ENCODE peak calls at places on chromosomes 7 and 10, in five cellular contexts. I, F, X, G and O are unnamed samples.

GRCh38 chr10:78907458-78908211 is 161.1 kb upstream of the ZMIZ1 start:
- DNase-seq in F (no peak), G (no peak), I (no peak), X (no peak), O (no peak)

GRCh38 chr10:47277352-47278151 is 22.4 kb upstream of the GDF10 start:
- DNase-seq in G (no peak), X (no peak), F (no peak), I (no peak), O (no peak)

GRCh38 chr7:45088821-45089313 is at the start of gene NACAD:
- DNase-seq in G (peak), X (peak), F (no peak), I (peak), O (no peak)

GRCh38 chr10:95518455-95519131 is 42.6 kb downstream of the SORBS1 start:
- DNase-seq in F (no peak), G (no peak), I (peak), X (no peak), O (no peak)

GRCh38 chr7:92330835-92331438 is 85.2 kb downstream of the ANKIB1 start:
- DNase-seq in I (no peak), F (peak), X (no peak), G (no peak), O (no peak)

GRCh38 chr10:93652857-93653256 is 40.5 kb downstream of the PDE6C start:
- DNase-seq in X (no peak), F (no peak), G (no peak), I (no peak), O (no peak)

GRCh38 chr7:156999611-157000046 is 10.8 kb downstream of the MNX1 start:
- DNase-seq in I (no peak), X (no peak), G (peak), F (no peak), O (no peak)

GRCh38 chr10:61342817-61343572 is 110.2 kb downstream of the TMEM26 start:
- DNase-seq in X (no peak), G (no peak), I (no peak), F (no peak), O (no peak)

GRCh38 chr10:58740620-58741369 is 228.1 kb downstream of the BICC1 start:
- DNase-seq in I (no peak), X (no peak), G (no peak), F (no peak), O (no peak)

GRCh38 chr10:49106451-49106850 is 8.9 kb downstream of the VSTM4 start:
- DNase-seq in X (no peak), I (no peak), G (peak), F (no peak), O (peak)

GRCh38 chr10:104297697-104298660 is 29.0 kb downstream of the GSTO2 start:
- DNase-seq in X (peak), F (no peak), I (no peak), G (peak), O (no peak)

GRCh38 chr7:8284606-8285005 is 22.6 kb upstream of the ICA1 start:
- DNase-seq in G (no peak), F (no peak), I (no peak), X (no peak), O (no peak)

GRCh38 chr10:120999868-121000267 is 148.7 kb downstream of the WDR11 start:
- DNase-seq in F (peak), X (no peak), I (no peak), G (no peak), O (no peak)

GRCh38 chr10:63563623-63564022 is 42.4 kb downstream of the REEP3 start:
- DNase-seq in F (no peak), X (no peak), G (no peak), I (no peak), O (no peak)

GRCh38 chr7:15041226-15041625 is 138.7 kb upstream of the DGKB start:
- DNase-seq in I (no peak), X (no peak), G (no peak), F (no peak), O (no peak)

GRCh38 chr7:138363721-138364120 is 96.3 kb upstream of the TRIM24 start:
- DNase-seq in I (no peak), G (no peak), X (no peak), F (no peak), O (no peak)

GRCh38 chr10:10515479-10516204 is 502.0 kb upstream of the CELF2 start:
- DNase-seq in X (no peak), F (no peak), G (no peak), I (no peak), O (no peak)

GRCh38 chr10:86043236-86043635 is 323.4 kb downstream of the GRID1 start:
- DNase-seq in F (no peak), G (no peak), I (no peak), X (no peak), O (no peak)

GRCh38 chr10:69558559-69558958 is 14.7 kb downstream of the NEUROG3 start:
- DNase-seq in G (no peak), F (no peak), X (no peak), I (no peak), O (no peak)

GRCh38 chr10:92486637-92487036 is 87.3 kb downstream of the IDE start:
- DNase-seq in X (no peak), G (no peak), F (no peak), I (no peak), O (no peak)

GRCh38 chr7:79407351-79407750 is 46.1 kb downstream of the MAGI2 start:
- DNase-seq in X (no peak), F (no peak), I (no peak), G (no peak), O (no peak)

GRCh38 chr7:45922810-45923209 is 1.7 kb upstream of the IGFBP3 start:
- DNase-seq in I (no peak), X (no peak), G (no peak), F (no peak), O (no peak)

GRCh38 chr7:26198133-26198780 is 2.3 kb downstream of the HNRNPA2B1 start:
- DNase-seq in X (no peak), I (no peak), F (no peak), G (no peak), O (no peak)

GRCh38 chr10:15603446-15604011 is 116.2 kb downstream of the ITGA8 start:
- DNase-seq in I (no peak), G (no peak), X (no peak), F (no peak), O (no peak)

GRCh38 chr7:27745064-27745583 is 5.2 kb downstream of the TAX1BP1 start:
- DNase-seq in X (peak), I (peak), F (peak), G (no peak), O (no peak)

GRCh38 chr7:47415289-47416212 is 166.4 kb downstream of the TNS3 start:
- DNase-seq in I (no peak), X (no peak), F (no peak), G (peak), O (no peak)

GRCh38 chr7:98368721-98369120 is 32.2 kb downstream of the BAIAP2L1 start:
- DNase-seq in F (no peak), G (no peak), X (no peak), I (no peak), O (no peak)

GRCh38 chr10:63456437-63457210 is 9.2 kb downstream of the JMJD1C start:
- DNase-seq in F (no peak), X (no peak), I (no peak), G (no peak), O (no peak)

GRCh38 chr10:93357680-93358079 is 124.5 kb downstream of the MYOF start:
- DNase-seq in F (peak), X (peak), I (no peak), G (no peak), O (no peak)

GRCh38 chr7:41648506-41648905 is 54.4 kb downstream of the INHBA start:
- DNase-seq in G (no peak), X (no peak), F (no peak), I (no peak), O (no peak)

GRCh38 chr10:112562122-112562521 is 115.1 kb downstream of the VTI1A start:
- DNase-seq in F (peak), X (no peak), I (no peak), G (no peak), O (no peak)

GRCh38 chr7:43076606-43077005 is 35.8 kb upstream of the HECW1 start:
- DNase-seq in X (no peak), G (no peak), I (no peak), F (no peak), O (no peak)

GRCh38 chr7:129501760-129502707 is at the start of gene SMKR1:
- DNase-seq in F (no peak), I (peak), G (peak), X (peak), O (peak)

GRCh38 chr7:86643478-86644281 is at the start of gene GRM3:
- DNase-seq in G (peak), F (no peak), I (no peak), X (peak), O (no peak)

GRCh38 chr7:80858141-80858903 is 60.5 kb downstream of the SEMA3C start:
- DNase-seq in G (no peak), X (no peak), F (peak), I (no peak), O (no peak)

GRCh38 chr10:91634246-91634645 is 1.4 kb upstream of the PPP1R3C start:
- DNase-seq in I (no peak), X (no peak), F (no peak), G (no peak), O (no peak)

GRCh38 chr7:67251986-67252558 is 255.4 kb downstream of the TYW1 start:
- DNase-seq in I (no peak), X (no peak), F (no peak), G (no peak), O (no peak)

DNA sequence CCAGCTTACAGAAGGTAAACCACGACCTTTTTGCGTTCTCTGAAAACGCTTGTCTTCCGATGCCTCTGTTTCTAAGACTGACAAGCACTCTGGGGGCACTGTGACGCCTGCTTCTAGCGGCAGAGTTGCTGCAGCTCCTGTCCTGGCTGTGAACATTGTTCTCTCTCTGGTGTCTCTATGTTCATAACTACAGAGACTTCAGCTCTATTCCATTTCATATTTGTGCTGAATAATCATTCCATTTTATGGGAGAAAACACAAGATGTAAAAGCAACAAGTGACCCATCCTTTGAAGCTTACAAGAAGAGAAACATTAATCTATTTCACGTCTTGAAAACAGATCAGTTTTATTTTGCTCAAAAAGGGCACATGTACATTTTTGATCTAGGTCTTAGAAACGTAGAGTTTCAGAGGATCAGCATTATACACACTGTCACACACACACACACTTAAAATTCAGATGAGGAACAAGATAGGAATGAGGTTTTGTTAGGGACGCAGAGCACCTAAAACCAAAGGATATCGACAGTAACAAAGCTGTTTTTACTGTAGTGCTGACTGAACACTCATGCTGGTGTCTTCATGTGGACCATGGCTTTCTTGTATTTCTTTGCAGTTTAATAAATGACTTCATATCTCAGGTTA is 3.0 kb downstream of the IKZF1 start:
- DNase-seq in G (no peak), F (no peak), I (no peak), X (no peak), O (no peak)
- TF ChIP-seq CTCF in G (no peak), F (no peak), I (no peak), X (no peak), O (no peak)

GRCh38 chr7:32680259-32681173 is 185.2 kb downstream of the AVL9 start:
- DNase-seq in G (no peak), I (no peak), X (no peak), F (no peak), O (no peak)
- TF ChIP-seq EP300 in G (no peak), I (no peak), X (no peak), F (no peak), O (no peak)

GRCh38 chr7:144026203-144026883 is 22.4 kb upstream of the OR2A5 start:
- DNase-seq in G (no peak), F (no peak), I (no peak), X (no peak), O (no peak)

GRCh38 chr7:144020340-144020739 is 20.2 kb downstream of the OR6B1 start:
- DNase-seq in F (no peak), X (no peak), G (no peak), I (no peak), O (no peak)

GRCh38 chr7:144022169-144022568 is 22.0 kb downstream of the OR6B1 start:
- DNase-seq in F (no peak), I (no peak), X (no peak), G (no peak), O (no peak)

GRCh38 chr7:144024213-144024612 is 24.1 kb downstream of the OR6B1 start:
- DNase-seq in I (no peak), X (no peak), F (no peak), G (no peak), O (no peak)

GRCh38 chr7:144023171-144023827 is 23.2 kb downstream of the OR6B1 start:
- DNase-seq in X (no peak), F (no peak), I (no peak), G (no peak), O (no peak)
- TF ChIP-seq CTCF in X (no peak), F (no peak), I (no peak), G (no peak), O (no peak)

GRCh38 chr7:97298561-97298960 is 181.1 kb downstream of the SDHAF3 start:
- DNase-seq in I (no peak), X (no peak), F (no peak), G (no peak), O (no peak)

GRCh38 chr7:97293031-97293430 is 175.5 kb downstream of the SDHAF3 start:
- DNase-seq in G (no peak), F (no peak), I (no peak), X (no peak), O (no peak)
- TF ChIP-seq EP300 in G (no peak), F (no peak), I (no peak), X (no peak), O (no peak)

GRCh38 chr7:151459726-151460473 is 20.0 kb upstream of the CRYGN start:
- DNase-seq in G (peak), X (peak), F (peak), I (peak), O (peak)
- TF ChIP-seq CTCF in G (peak), X (peak), F (peak), I (peak), O (peak)

DNA sequence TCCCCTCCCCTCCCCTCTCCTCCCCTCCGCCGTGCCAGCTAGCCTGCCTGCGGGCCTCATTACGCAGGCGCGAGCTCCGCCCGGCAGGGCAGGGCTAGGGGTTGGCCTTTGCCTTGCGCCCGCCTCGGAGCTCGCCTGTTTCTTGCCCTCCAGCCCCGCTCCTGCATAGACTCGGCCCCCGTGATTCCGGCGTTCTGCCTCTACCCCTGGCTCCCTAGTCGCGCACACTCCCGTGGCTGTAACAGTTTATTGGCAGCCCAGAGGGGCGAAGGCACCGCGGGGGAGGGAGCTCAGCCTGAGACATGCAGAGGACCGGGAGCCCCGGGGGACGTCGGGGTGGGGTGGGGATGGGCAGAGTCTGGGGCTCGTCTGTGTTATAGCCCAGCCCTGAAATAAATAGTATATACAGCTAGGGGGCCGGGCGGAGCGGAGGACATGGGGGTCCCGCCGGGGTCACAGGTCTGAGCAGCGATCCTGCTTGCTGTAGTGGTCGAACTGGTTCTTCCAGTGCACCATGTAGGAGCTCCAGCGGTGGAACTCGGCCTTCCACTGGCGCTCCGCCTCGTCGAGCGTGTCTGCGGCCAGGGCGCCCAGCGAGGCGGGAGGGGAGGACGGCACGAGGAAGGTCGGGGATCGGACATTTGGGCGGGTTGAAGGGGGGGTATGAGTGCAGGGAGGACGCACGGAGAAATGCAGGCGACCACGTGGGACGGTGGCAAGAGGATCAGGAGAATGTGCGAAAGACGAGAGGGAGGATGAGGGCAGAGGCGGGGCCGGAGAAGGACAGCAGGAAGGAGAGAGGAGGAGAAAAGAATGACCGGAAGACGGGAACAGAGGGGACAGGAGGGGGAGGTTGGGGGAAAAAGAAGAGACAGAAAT is 485 bp upstream of the UFSP1 start:
- DNase-seq in G (peak), I (peak), X (peak), F (peak), O (peak)
- TF ChIP-seq EP300 in G (no peak), I (no peak), X (no peak), F (no peak), O (peak)

DNA sequence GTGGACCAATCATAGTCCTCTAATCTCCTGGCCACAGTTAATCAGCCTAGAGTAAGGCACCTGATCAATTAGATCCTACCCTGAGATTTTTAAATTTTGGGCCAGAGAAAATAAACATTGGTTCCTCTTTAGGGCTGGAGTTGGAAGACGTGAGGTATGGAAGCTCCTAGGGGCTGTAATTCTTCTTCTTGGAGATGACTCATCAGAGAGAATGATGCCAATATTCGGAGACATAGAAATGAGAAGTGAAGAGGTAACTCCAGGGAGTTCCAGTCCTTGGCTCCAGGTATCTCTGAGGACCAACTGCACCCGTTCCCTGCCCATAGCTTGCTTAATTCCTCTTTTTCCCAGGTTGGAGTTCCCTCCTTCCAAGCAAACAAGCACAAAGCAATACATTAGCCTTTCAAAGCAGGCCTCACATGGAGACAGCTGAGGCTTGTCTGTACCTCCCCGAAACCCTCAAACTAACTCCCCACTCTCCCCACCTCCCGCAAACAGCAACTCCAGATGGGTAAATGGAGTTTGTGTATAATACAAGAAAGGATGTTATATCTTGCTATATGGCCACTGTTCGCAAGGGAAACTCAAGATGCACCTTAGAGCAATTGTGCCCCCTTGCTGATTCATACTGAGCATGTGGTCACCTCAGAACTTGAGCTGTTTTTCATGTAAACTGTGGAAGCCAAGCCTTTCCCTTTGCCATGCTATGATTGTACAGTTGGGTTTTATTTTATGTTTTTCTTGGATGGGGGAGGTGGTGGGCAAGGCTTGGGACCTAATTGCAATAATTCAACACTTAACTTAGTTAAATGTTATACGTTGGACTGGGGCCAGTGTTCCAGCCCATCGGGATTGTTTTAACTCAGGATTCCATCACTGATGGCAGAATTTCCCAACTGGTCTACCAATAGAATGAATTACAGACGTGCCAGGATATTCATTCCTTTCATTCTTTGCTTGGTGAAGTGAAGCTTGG is 29.3 kb downstream of the PIK3AP1 start:
- DNase-seq in G (no peak), I (no peak), X (no peak), F (no peak), O (no peak)
- TF ChIP-seq CTCF in G (no peak), I (no peak), X (no peak), F (peak), O (no peak)

DNA sequence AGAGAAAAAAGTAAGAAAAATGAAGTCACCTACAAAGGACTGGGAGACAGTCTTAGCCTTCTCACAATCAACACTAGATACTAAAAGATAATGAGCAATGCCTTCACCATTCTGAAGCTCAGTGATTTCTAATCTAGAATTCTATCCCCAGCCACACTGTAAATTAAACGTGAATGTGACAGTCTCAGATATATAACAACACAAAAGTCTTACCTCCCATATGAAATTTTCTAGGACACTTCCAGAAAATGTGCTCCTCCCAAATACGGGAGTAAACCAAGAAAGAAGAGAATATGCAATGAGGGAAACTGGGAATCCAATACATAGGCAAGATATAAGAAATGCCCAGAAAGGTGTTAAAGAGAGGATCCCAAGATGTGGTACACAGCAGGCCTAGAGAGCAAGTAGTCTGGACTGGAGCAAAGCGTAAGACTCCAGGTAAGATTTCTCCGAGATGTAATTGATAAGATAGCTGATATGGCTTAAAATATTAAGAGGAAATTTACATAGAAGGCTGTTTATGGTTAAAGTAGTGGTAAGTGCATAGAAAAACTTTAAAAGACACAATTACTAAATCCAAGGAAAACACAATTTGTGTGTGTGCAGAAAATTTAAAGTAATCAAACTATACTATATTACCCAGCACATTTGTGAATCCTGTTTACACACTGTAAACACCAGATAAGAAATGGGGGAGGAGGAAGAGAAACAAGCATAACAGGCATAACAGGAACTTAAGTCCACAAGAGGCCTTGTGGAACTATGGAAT is 44.1 kb downstream of the SGMS1 start:
- DNase-seq in I (no peak), G (no peak), X (no peak), F (no peak), O (no peak)
- TF ChIP-seq EP300 in I (no peak), G (no peak), X (no peak), F (peak), O (no peak)